ENCODE peak calls at places on chromosomes 7 and 10, in ten cellular contexts. H is psoas muscle, W is fibroblast of pulmonary artery, N is thoracic aorta, G is Daoy, I is ELR, C is testis, F is ACHN, L is GM20000, Q is T-helper 2 cell. V is an unnamed sample.

GRCh38 chr7:7103343-7104313 is 78.7 kb upstream of the C1GALT1 start:
- DNase-seq in H (no peak), W (peak), N (no peak), G (peak), I (peak), C (no peak), F (peak), L (peak), Q (no peak), V (peak)

GRCh38 chr7:141045126-141045841 is 28.6 kb upstream of the TMEM178B start:
- DNase-seq in H (no peak), W (no peak), N (no peak), G (peak), I (peak), C (no peak), F (peak), L (no peak), Q (no peak), V (no peak)

GRCh38 chr7:151113344-151114150 is 27.3 kb downstream of the AGAP3 start:
- DNase-seq in H (no peak), W (peak), N (no peak), G (peak), I (peak), C (no peak), F (peak), L (no peak), Q (no peak), V (no peak)

GRCh38 chr7:83550100-83550499 is 98.8 kb downstream of the SEMA3E start:
- DNase-seq in H (no peak), W (peak), N (no peak), G (peak), I (peak), C (no peak), F (peak), L (no peak), Q (no peak), V (no peak)

GRCh38 chr10:12710594-12711343 is 290.7 kb downstream of the CCDC3 start:
- DNase-seq in H (peak), W (peak), N (no peak), G (peak), I (peak), C (peak), F (peak), L (peak), Q (peak), V (peak)

GRCh38 chr7:665251-665650 is 61.2 kb upstream of the DNAAF5 start:
- DNase-seq in H (no peak), W (peak), N (no peak), G (no peak), I (no peak), C (peak), F (no peak), L (no peak), Q (no peak), V (no peak)

GRCh38 chr7:90432752-90433151 is 29.5 kb downstream of the CLDN12 start:
- DNase-seq in H (no peak), W (no peak), N (no peak), G (no peak), I (no peak), C (no peak), F (no peak), L (no peak), Q (no peak), V (no peak)

GRCh38 chr7:68207676-68208075 is 1211.0 kb downstream of the TYW1 start:
- DNase-seq in H (no peak), W (no peak), N (no peak), G (no peak), I (no peak), C (no peak), F (no peak), L (no peak), Q (no peak), V (no peak)

GRCh38 chr7:74043523-74043951 is 15.6 kb downstream of the ELN start:
- DNase-seq in H (no peak), W (no peak), N (no peak), G (peak), I (no peak), C (no peak), F (no peak), L (no peak), Q (no peak), V (no peak)

GRCh38 chr10:119398996-119399395 is 143.5 kb downstream of the RGS10 start:
- DNase-seq in H (no peak), W (no peak), N (no peak), G (no peak), I (no peak), C (no peak), F (no peak), L (no peak), Q (no peak), V (no peak)

GRCh38 chr10:129966831-129967578 is 2.9 kb upstream of the EBF3 start:
- DNase-seq in H (no peak), W (no peak), N (no peak), G (no peak), I (no peak), C (no peak), F (no peak), L (peak), Q (no peak), V (no peak)

GRCh38 chr10:69635428-69636272 is 5.6 kb downstream of the FAM241B start:
- DNase-seq in H (no peak), W (no peak), N (no peak), G (no peak), I (no peak), C (no peak), F (no peak), L (no peak), Q (no peak), V (no peak)

GRCh38 chr7:135771961-135772638 is 23.5 kb upstream of the FAM180A start:
- DNase-seq in H (no peak), W (peak), N (no peak), G (peak), I (peak), C (no peak), F (no peak), L (no peak), Q (no peak), V (peak)

GRCh38 chr10:114304566-114305421 is 65.7 kb downstream of the VWA2 start:
- DNase-seq in H (peak), W (no peak), N (no peak), G (peak), I (peak), C (peak), F (peak), L (peak), Q (peak), V (peak)

GRCh38 chr10:124996854-124997215 is 54.9 kb downstream of the ZRANB1 start:
- DNase-seq in H (no peak), W (no peak), N (no peak), G (no peak), I (no peak), C (no peak), F (no peak), L (peak), Q (no peak), V (no peak)

GRCh38 chr10:23344251-23344841 is at the start of gene C10orf67:
- DNase-seq in H (peak), W (peak), N (no peak), G (peak), I (peak), C (peak), F (no peak), L (no peak), Q (peak), V (no peak)

GRCh38 chr10:7391748-7392147 is 19.1 kb downstream of the SFMBT2 start:
- DNase-seq in H (no peak), W (no peak), N (no peak), G (no peak), I (no peak), C (no peak), F (no peak), L (no peak), Q (no peak), V (no peak)

GRCh38 chr7:130695840-130696239 is 9.5 kb upstream of the TSGA13 start:
- DNase-seq in H (no peak), W (peak), N (no peak), G (peak), I (peak), C (no peak), F (peak), L (peak), Q (no peak), V (peak)

GRCh38 chr7:36001546-36001945 is 151.5 kb upstream of the EEPD1 start:
- DNase-seq in H (no peak), W (no peak), N (no peak), G (no peak), I (no peak), C (no peak), F (no peak), L (no peak), Q (no peak), V (no peak)

GRCh38 chr10:3091346-3091787 is 24.0 kb downstream of the PFKP start:
- DNase-seq in H (no peak), W (peak), N (no peak), G (peak), I (peak), C (no peak), F (no peak), L (no peak), Q (no peak), V (no peak)

GRCh38 chr7:5197811-5198210 is 7.8 kb downstream of the WIPI2 start:
- DNase-seq in H (no peak), W (no peak), N (no peak), G (no peak), I (no peak), C (no peak), F (no peak), L (no peak), Q (no peak), V (no peak)

GRCh38 chr7:4882742-4883351 is 669 bp downstream of the RADIL start:
- DNase-seq in H (no peak), W (peak), N (no peak), G (no peak), I (peak), C (no peak), F (no peak), L (peak), Q (no peak), V (no peak)

GRCh38 chr10:98405422-98405821 is 9.6 kb downstream of the PYROXD2 start:
- DNase-seq in H (no peak), W (no peak), N (no peak), G (no peak), I (no peak), C (no peak), F (no peak), L (no peak), Q (no peak), V (no peak)

GRCh38 chr10:94423627-94424026 is 21.3 kb downstream of the TBC1D12 start:
- DNase-seq in H (no peak), W (peak), N (no peak), G (no peak), I (no peak), C (no peak), F (no peak), L (no peak), Q (no peak), V (no peak)

GRCh38 chr7:151781161-151781845 is 95.6 kb downstream of the PRKAG2 start:
- DNase-seq in H (no peak), W (no peak), N (no peak), G (no peak), I (no peak), C (no peak), F (no peak), L (no peak), Q (no peak), V (no peak)

GRCh38 chr7:3924277-3924676 is 623.2 kb downstream of the SDK1 start:
- DNase-seq in H (no peak), W (no peak), N (no peak), G (no peak), I (no peak), C (no peak), F (no peak), L (no peak), Q (no peak), V (no peak)

GRCh38 chr10:12697741-12698140 is 303.8 kb downstream of the CCDC3 start:
- DNase-seq in H (no peak), W (no peak), N (no peak), G (no peak), I (no peak), C (peak), F (no peak), L (no peak), Q (no peak), V (no peak)

GRCh38 chr10:21910798-21911197 is 92.7 kb downstream of the DNAJC1 start:
- DNase-seq in H (no peak), W (no peak), N (no peak), G (no peak), I (no peak), C (no peak), F (no peak), L (no peak), Q (no peak), V (no peak)

GRCh38 chr10:82206831-82207230 is 331.8 kb downstream of the NRG3 start:
- DNase-seq in H (no peak), W (peak), N (no peak), G (no peak), I (no peak), C (no peak), F (no peak), L (no peak), Q (no peak), V (no peak)

GRCh38 chr7:2525931-2526630 is 6.5 kb downstream of the LFNG start:
- DNase-seq in H (peak), W (no peak), N (no peak), G (peak), I (no peak), C (no peak), F (no peak), L (no peak), Q (no peak), V (no peak)

GRCh38 chr10:100749309-100750217 is 4.2 kb downstream of the PAX2 start:
- DNase-seq in H (no peak), W (no peak), N (no peak), G (no peak), I (no peak), C (no peak), F (no peak), L (no peak), Q (no peak), V (no peak)

GRCh38 chr10:3097160-3097559 is 29.8 kb downstream of the PFKP start:
- DNase-seq in H (no peak), W (no peak), N (no peak), G (no peak), I (no peak), C (no peak), F (no peak), L (no peak), Q (no peak), V (no peak)

GRCh38 chr7:73436031-73436929 is 2.7 kb downstream of the FZD9 start:
- DNase-seq in H (no peak), W (no peak), N (no peak), G (peak), I (peak), C (no peak), F (peak), L (no peak), Q (no peak), V (no peak)

GRCh38 chr7:54189330-54189729 is 352.8 kb upstream of the VSTM2A start:
- DNase-seq in H (no peak), W (no peak), N (no peak), G (no peak), I (no peak), C (no peak), F (no peak), L (no peak), Q (no peak), V (no peak)

V was measured in SK-MEL-5.